ENCODE peak calls at places on chromosomes 12 and 14, in nine cellular contexts. E, O, I, C, S, Q, B, W and D are unnamed samples.

GRCh38 chr14:68668531-68668930 is 124.3 kb downstream of the ZFP36L1 start:
- DNase-seq in O (peak; percentile 11), B (no peak), S (no peak), C (peak; percentile 8), E (no peak), I (no peak), Q (no peak), W (no peak), D (no peak)

GRCh38 chr14:65502676-65503124 is 90.2 kb downstream of the FUT8 start:
- DNase-seq in S (peak; percentile 78), W (no peak), C (no peak), Q (no peak), B (no peak), I (no peak), E (no peak), O (no peak), D (no peak)

GRCh38 chr12:49540229-49541139 is 1.7 kb downstream of the KCNH3 start:
- DNase-seq in Q (no peak), E (no peak), I (no peak), W (no peak), O (no peak), B (no peak), C (peak; percentile 39), S (no peak), D (no peak)

GRCh38 chr14:68813318-68813838 is 20.5 kb upstream of the ZFP36L1 start:
- DNase-seq in W (no peak), C (no peak), S (no peak), I (no peak), B (no peak), O (peak; percentile 20), Q (no peak), E (no peak), D (no peak)

GRCh38 chr12:74889563-74890236 is 319.9 kb downstream of the KCNC2 start:
- DNase-seq in C (no peak), O (no peak), S (peak; percentile 60), I (no peak), B (no peak), W (no peak), Q (no peak), E (no peak), D (no peak)

GRCh38 chr14:70034257-70034656 is 154.5 kb downstream of the SLC8A3 start:
- DNase-seq in W (no peak), E (no peak), C (no peak), B (no peak), O (no peak), Q (no peak), S (no peak), I (no peak), D (no peak)

GRCh38 chr14:24392327-24393098 is 6.3 kb upstream of the NYNRIN start:
- DNase-seq in E (no peak), C (no peak), Q (no peak), S (peak; percentile 80), O (no peak), B (peak; percentile 65), I (no peak), W (no peak), D (no peak)

GRCh38 chr14:73751157-73751691 is 37.0 kb upstream of the PNMA1 start:
- DNase-seq in I (no peak), W (no peak), E (no peak), O (no peak), S (no peak), Q (no peak), C (no peak), B (no peak), D (no peak)

GRCh38 chr14:92670177-92670576 is 78.2 kb downstream of the LGMN start:
- DNase-seq in C (no peak), B (no peak), I (no peak), S (peak; percentile 74), Q (no peak), E (no peak), W (no peak), O (no peak), D (no peak)

GRCh38 chr12:21940549-21940948 is 677 bp downstream of the ABCC9 start:
- DNase-seq in I (no peak), E (no peak), O (no peak), Q (no peak), C (no peak), W (no peak), S (no peak), B (no peak), D (no peak)

GRCh38 chr12:121326996-121327674 is 25.1 kb downstream of the ANAPC5 start:
- DNase-seq in Q (peak; percentile 74), C (no peak), S (no peak), I (peak; percentile 62), E (peak; percentile 62), B (no peak), W (no peak), O (no peak), D (peak; percentile 33)

GRCh38 chr12:77761286-77761685 is 69.4 kb upstream of the NAV3 start:
- DNase-seq in E (no peak), I (no peak), W (no peak), B (no peak), O (no peak), C (no peak), Q (no peak), S (no peak), D (no peak)

GRCh38 chr14:50957296-50957695 is 13.0 kb upstream of the PYGL start:
- DNase-seq in I (no peak), Q (no peak), S (peak; percentile 82), W (no peak), B (no peak), C (no peak), O (no peak), E (no peak), D (no peak)

GRCh38 chr12:10362828-10363664 is 26.8 kb downstream of the KLRK1 start:
- DNase-seq in Q (no peak), W (no peak), B (no peak), S (peak; percentile 64), C (peak; percentile 14), I (no peak), O (no peak), E (no peak), D (no peak)

GRCh38 chr14:76348898-76349297 is 27.0 kb upstream of the ESRRB start:
- DNase-seq in C (peak; percentile 79), O (no peak), I (no peak), S (peak; percentile 42), B (no peak), E (no peak), W (no peak), Q (no peak), D (no peak)

GRCh38 chr12:124004233-124004875 is 31.3 kb downstream of the ZNF664 start:
- DNase-seq in I (no peak), O (no peak), S (peak; percentile 51), Q (no peak), B (no peak), E (no peak), W (no peak), C (no peak), D (no peak)

GRCh38 chr12:55675671-55676070 is 32.0 kb downstream of the ITGA7 start:
- DNase-seq in I (no peak), B (no peak), C (no peak), S (no peak), E (no peak), W (no peak), Q (no peak), O (no peak), D (no peak)

GRCh38 chr12:130920711-130921381 is 32.9 kb upstream of the ADGRD1 start:
- DNase-seq in S (peak; percentile 54), I (no peak), C (no peak), E (no peak), W (no peak), B (no peak), Q (no peak), O (peak; percentile 85), D (no peak)

GRCh38 chr12:76685246-76685678 is 78.7 kb upstream of the ZDHHC17 start:
- DNase-seq in I (peak; percentile 40), C (peak; percentile 81), O (no peak), E (peak; percentile 21), Q (peak; percentile 58), B (peak; percentile 60), S (peak; percentile 84), W (no peak), D (no peak)

GRCh38 chr12:133130808-133131128 is 341 bp downstream of the ZNF10 start:
- DNase-seq in C (no peak), O (peak; percentile 52), I (no peak), W (no peak), B (no peak), E (peak; percentile 42), S (peak; percentile 30), Q (peak; percentile 66), D (no peak)

GRCh38 chr14:91425720-91426032 is 8.1 kb upstream of the CCDC88C start:
- DNase-seq in B (no peak), W (no peak), E (no peak), Q (no peak), S (no peak), C (no peak), O (no peak), I (no peak), D (no peak)

GRCh38 chr12:113643575-113643974 is 171.9 kb upstream of the LHX5 start:
- DNase-seq in B (no peak), C (no peak), Q (no peak), S (no peak), O (no peak), I (no peak), E (no peak), W (no peak), D (no peak)

GRCh38 chr14:66247662-66248061 is 238.5 kb upstream of the CCDC196 start:
- DNase-seq in Q (no peak), S (no peak), W (no peak), I (no peak), O (no peak), E (no peak), C (no peak), B (no peak), D (no peak)

GRCh38 chr14:101216725-101217463 is 313.4 kb upstream of the RTL1 start:
- DNase-seq in E (no peak), C (peak; percentile 0), I (no peak), O (no peak), Q (peak; percentile 16), W (no peak), B (no peak), S (peak; percentile 8), D (no peak)

GRCh38 chr12:34600592-34601462 is 578.5 kb downstream of the ALG10 start:
- DNase-seq in W (no peak), C (no peak), Q (no peak), I (no peak), E (no peak), S (no peak), B (no peak), O (no peak), D (no peak)

GRCh38 chr12:88932457-88932856 is 352.2 kb upstream of the KITLG start:
- DNase-seq in Q (no peak), E (no peak), O (no peak), S (no peak), W (no peak), C (no peak), I (no peak), B (no peak), D (no peak)

GRCh38 chr14:89422181-89422951 is 5.3 kb upstream of the FOXN3 start:
- DNase-seq in Q (no peak), O (no peak), S (no peak), I (no peak), E (no peak), W (no peak), B (no peak), C (peak; percentile 48), D (no peak)

GRCh38 chr14:71658261-71658860 is 273.9 kb upstream of the RGS6 start:
- DNase-seq in E (no peak), O (no peak), B (no peak), Q (no peak), S (peak; percentile 61), W (no peak), C (no peak), I (no peak), D (peak; percentile 17)

GRCh38 chr14:97916669-97917068 is 1119.5 kb downstream of the VRK1 start:
- DNase-seq in C (no peak), W (no peak), S (no peak), E (no peak), B (no peak), Q (no peak), O (no peak), I (no peak), D (no peak)

GRCh38 chr12:5715076-5715475 is 230.0 kb downstream of the ANO2 start:
- DNase-seq in O (no peak), W (no peak), Q (no peak), S (no peak), B (no peak), E (no peak), I (no peak), C (no peak), D (no peak)

GRCh38 chr12:83389237-83389996 is 702.7 kb downstream of the TMTC2 start:
- DNase-seq in E (peak; percentile 2), O (peak; percentile 15), I (peak; percentile 5), W (no peak), Q (peak; percentile 46), S (no peak), C (peak; percentile 77), B (no peak), D (no peak)